ENCODE peak calls at places on chromosomes 7 and 10, in eight cellular contexts. One of them, this sample, is unnamed.

GRCh38 chr7:141685285-141686035 is 16.5 kb downstream of the DENND11 start:
- DNase-seq in small intestine: no peak
- DNase-seq in colonic mucosa: no peak
- DNase-seq in CD4-positive, alpha-beta memory T cell: no peak
- DNase-seq in hepatocyte: no peak
- DNase-seq in heart left ventricle: no peak
- DNase-seq in lower lobe of right lung: no peak
- DNase-seq in IMR-90: no peak
- DNase-seq in this sample: no peak

GRCh38 chr7:143372070-143372469 is 9.1 kb upstream of the ZYX start:
- DNase-seq in IMR-90: no peak
- DNase-seq in lower lobe of right lung: peak; percentile 73
- DNase-seq in hepatocyte: no peak
- DNase-seq in heart left ventricle: no peak
- DNase-seq in colonic mucosa: peak; percentile 95
- DNase-seq in small intestine: peak; percentile 73
- DNase-seq in CD4-positive, alpha-beta memory T cell: peak; percentile 59
- DNase-seq in this sample: no peak

GRCh38 chr10:1116696-1117254 is 60.6 kb downstream of the WDR37 start:
- DNase-seq in IMR-90: no peak
- DNase-seq in lower lobe of right lung: no peak
- DNase-seq in colonic mucosa: no peak
- DNase-seq in heart left ventricle: no peak
- DNase-seq in small intestine: no peak
- DNase-seq in CD4-positive, alpha-beta memory T cell: no peak
- DNase-seq in hepatocyte: no peak
- DNase-seq in this sample: no peak

GRCh38 chr7:27994639-27995038 is 186.0 kb downstream of the JAZF1 start:
- DNase-seq in CD4-positive, alpha-beta memory T cell: no peak
- DNase-seq in IMR-90: peak; percentile 22
- DNase-seq in heart left ventricle: no peak
- DNase-seq in hepatocyte: no peak
- DNase-seq in colonic mucosa: peak; percentile 50
- DNase-seq in small intestine: peak; percentile 19
- DNase-seq in lower lobe of right lung: no peak
- DNase-seq in this sample: no peak

GRCh38 chr10:48602401-48603135 is 2.3 kb downstream of the ARHGAP22 start:
- DNase-seq in small intestine: no peak
- DNase-seq in heart left ventricle: no peak
- DNase-seq in CD4-positive, alpha-beta memory T cell: no peak
- DNase-seq in IMR-90: peak; percentile 29
- DNase-seq in colonic mucosa: peak; percentile 12
- DNase-seq in hepatocyte: no peak
- DNase-seq in lower lobe of right lung: no peak
- DNase-seq in this sample: no peak

GRCh38 chr7:96246972-96247371 is 74.9 kb downstream of the SLC25A13 start:
- DNase-seq in small intestine: no peak
- DNase-seq in colonic mucosa: no peak
- DNase-seq in IMR-90: no peak
- DNase-seq in CD4-positive, alpha-beta memory T cell: no peak
- DNase-seq in hepatocyte: no peak
- DNase-seq in lower lobe of right lung: no peak
- DNase-seq in heart left ventricle: no peak
- DNase-seq in this sample: no peak

GRCh38 chr10:29023678-29024077 is 265.2 kb upstream of the LYZL1 start:
- DNase-seq in lower lobe of right lung: no peak
- DNase-seq in IMR-90: no peak
- DNase-seq in heart left ventricle: no peak
- DNase-seq in colonic mucosa: no peak
- DNase-seq in CD4-positive, alpha-beta memory T cell: no peak
- DNase-seq in hepatocyte: no peak
- DNase-seq in small intestine: no peak
- DNase-seq in this sample: no peak

GRCh38 chr10:14397069-14397468 is 66.3 kb upstream of the FRMD4A start:
- DNase-seq in lower lobe of right lung: peak; percentile 64
- DNase-seq in small intestine: no peak
- DNase-seq in hepatocyte: peak; percentile 20
- DNase-seq in CD4-positive, alpha-beta memory T cell: no peak
- DNase-seq in colonic mucosa: peak; percentile 22
- DNase-seq in IMR-90: peak; percentile 100
- DNase-seq in heart left ventricle: peak; percentile 77
- DNase-seq in this sample: peak; percentile 35

GRCh38 chr10:43126759-43127424 is 11.4 kb upstream of the CSGALNACT2 start:
- DNase-seq in IMR-90: no peak
- DNase-seq in hepatocyte: no peak
- DNase-seq in lower lobe of right lung: no peak
- DNase-seq in small intestine: no peak
- DNase-seq in heart left ventricle: peak; percentile 8
- DNase-seq in CD4-positive, alpha-beta memory T cell: no peak
- DNase-seq in colonic mucosa: peak; percentile 17
- DNase-seq in this sample: no peak

GRCh38 chr10:121926157-121926556 is 1.7 kb downstream of the ATE1 start:
- DNase-seq in lower lobe of right lung: no peak
- DNase-seq in small intestine: no peak
- DNase-seq in CD4-positive, alpha-beta memory T cell: no peak
- DNase-seq in IMR-90: no peak
- DNase-seq in colonic mucosa: no peak
- DNase-seq in hepatocyte: no peak
- DNase-seq in heart left ventricle: no peak
- DNase-seq in this sample: no peak

GRCh38 chr10:103977204-103977603 is 10.3 kb downstream of the SLK start:
- DNase-seq in small intestine: no peak
- DNase-seq in CD4-positive, alpha-beta memory T cell: no peak
- DNase-seq in IMR-90: no peak
- DNase-seq in hepatocyte: no peak
- DNase-seq in lower lobe of right lung: no peak
- DNase-seq in colonic mucosa: no peak
- DNase-seq in heart left ventricle: no peak
- DNase-seq in this sample: no peak

GRCh38 chr7:30864146-30864545 is 47.5 kb upstream of the AQP1 start:
- DNase-seq in small intestine: no peak
- DNase-seq in heart left ventricle: no peak
- DNase-seq in IMR-90: no peak
- DNase-seq in hepatocyte: no peak
- DNase-seq in colonic mucosa: no peak
- DNase-seq in CD4-positive, alpha-beta memory T cell: no peak
- DNase-seq in lower lobe of right lung: no peak
- DNase-seq in this sample: no peak

GRCh38 chr7:2247141-2247985 is 5.3 kb downstream of the NUDT1 start:
- DNase-seq in hepatocyte: peak; percentile 42
- DNase-seq in IMR-90: no peak
- DNase-seq in colonic mucosa: no peak
- DNase-seq in small intestine: no peak
- DNase-seq in CD4-positive, alpha-beta memory T cell: no peak
- DNase-seq in lower lobe of right lung: no peak
- DNase-seq in heart left ventricle: no peak
- DNase-seq in this sample: no peak

GRCh38 chr10:16644146-16644545 is 122.5 kb upstream of the C1QL3 start:
- DNase-seq in colonic mucosa: no peak
- DNase-seq in heart left ventricle: no peak
- DNase-seq in lower lobe of right lung: no peak
- DNase-seq in IMR-90: peak; percentile 69
- DNase-seq in CD4-positive, alpha-beta memory T cell: no peak
- DNase-seq in hepatocyte: no peak
- DNase-seq in small intestine: no peak
- DNase-seq in this sample: no peak

GRCh38 chr10:78434886-78435285 is 401.2 kb downstream of the RPS24 start:
- DNase-seq in small intestine: no peak
- DNase-seq in hepatocyte: no peak
- DNase-seq in lower lobe of right lung: no peak
- DNase-seq in IMR-90: no peak
- DNase-seq in CD4-positive, alpha-beta memory T cell: no peak
- DNase-seq in colonic mucosa: no peak
- DNase-seq in heart left ventricle: no peak
- DNase-seq in this sample: no peak

GRCh38 chr10:64977912-64978311 is 1456.7 kb downstream of the REEP3 start:
- DNase-seq in heart left ventricle: no peak
- DNase-seq in IMR-90: no peak
- DNase-seq in small intestine: no peak
- DNase-seq in CD4-positive, alpha-beta memory T cell: no peak
- DNase-seq in colonic mucosa: no peak
- DNase-seq in lower lobe of right lung: no peak
- DNase-seq in hepatocyte: no peak
- DNase-seq in this sample: no peak

GRCh38 chr7:81300779-81301178 is 381.9 kb upstream of the SEMA3C start:
- DNase-seq in heart left ventricle: no peak
- DNase-seq in small intestine: peak; percentile 21
- DNase-seq in IMR-90: no peak
- DNase-seq in lower lobe of right lung: no peak
- DNase-seq in hepatocyte: no peak
- DNase-seq in colonic mucosa: no peak
- DNase-seq in CD4-positive, alpha-beta memory T cell: no peak
- DNase-seq in this sample: no peak

GRCh38 chr10:27157150-27157549 is 2.0 kb downstream of the MASTL start:
- DNase-seq in lower lobe of right lung: no peak
- DNase-seq in CD4-positive, alpha-beta memory T cell: no peak
- DNase-seq in colonic mucosa: no peak
- DNase-seq in hepatocyte: no peak
- DNase-seq in small intestine: no peak
- DNase-seq in IMR-90: no peak
- DNase-seq in heart left ventricle: no peak
- DNase-seq in this sample: no peak

GRCh38 chr7:2950578-2950977 is 93.1 kb downstream of the CARD11 start:
- DNase-seq in CD4-positive, alpha-beta memory T cell: no peak
- DNase-seq in heart left ventricle: no peak
- DNase-seq in hepatocyte: no peak
- DNase-seq in IMR-90: no peak
- DNase-seq in colonic mucosa: no peak
- DNase-seq in small intestine: no peak
- DNase-seq in lower lobe of right lung: no peak
- DNase-seq in this sample: no peak

GRCh38 chr10:63713191-63714144 is 192.3 kb downstream of the REEP3 start:
- DNase-seq in heart left ventricle: peak; percentile 87
- DNase-seq in colonic mucosa: peak; percentile 91
- DNase-seq in lower lobe of right lung: no peak
- DNase-seq in small intestine: peak; percentile 75
- DNase-seq in IMR-90: peak; percentile 59
- DNase-seq in hepatocyte: peak; percentile 83
- DNase-seq in CD4-positive, alpha-beta memory T cell: no peak
- DNase-seq in this sample: no peak

DNA sequence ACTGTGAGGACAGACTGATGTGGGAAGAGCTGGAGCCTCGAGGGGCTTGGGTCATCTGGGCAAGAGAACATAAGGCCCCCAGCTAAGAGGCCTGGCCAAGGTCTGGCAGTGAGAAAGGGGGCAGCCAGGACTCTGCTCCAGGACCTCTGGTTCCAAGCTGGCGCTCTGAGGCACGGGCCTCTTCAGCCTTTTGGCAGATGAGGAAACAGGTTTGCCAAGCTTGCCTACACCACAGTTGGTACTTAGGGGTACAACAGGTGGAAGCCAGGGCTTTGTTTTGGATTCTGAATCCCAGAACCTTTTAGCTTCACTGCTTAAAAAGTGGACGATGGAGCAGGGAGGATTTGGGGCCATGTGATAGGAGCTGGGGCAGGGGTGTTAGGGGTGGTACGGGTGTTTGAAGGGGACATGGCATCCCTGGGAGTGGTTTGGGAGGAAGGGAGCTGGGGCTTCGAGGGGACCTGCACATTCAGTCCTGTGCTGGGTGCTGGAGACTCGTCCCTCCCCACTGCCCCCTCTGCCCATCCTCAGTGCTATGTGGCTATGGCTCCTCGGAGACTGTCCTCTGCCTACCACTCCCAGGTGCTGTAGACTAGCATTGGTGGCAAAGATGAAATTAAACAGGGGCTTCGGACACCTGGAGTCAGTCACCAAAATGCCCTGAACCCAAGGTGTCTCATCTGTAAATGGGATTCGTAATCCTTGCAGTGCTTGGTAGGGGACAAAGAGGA is 30.3 kb downstream of the ZNF775 start:
- DNase-seq in small intestine: no peak
- DNase-seq in IMR-90: no peak
- DNase-seq in CD4-positive, alpha-beta memory T cell: no peak
- DNase-seq in heart left ventricle: no peak
- DNase-seq in colonic mucosa: no peak
- DNase-seq in lower lobe of right lung: no peak
- DNase-seq in hepatocyte: no peak
- DNase-seq in this sample: no peak
- H3K27ac ChIP-seq in small intestine: no peak overlapping the region
- H3K27ac ChIP-seq in IMR-90: no peak overlapping the region
- H3K27ac ChIP-seq in CD4-positive, alpha-beta memory T cell: no peak overlapping the region
- H3K27ac ChIP-seq in heart left ventricle: no peak overlapping the region
- H3K27ac ChIP-seq in colonic mucosa: no peak overlapping the region
- H3K27ac ChIP-seq in lower lobe of right lung: no peak overlapping the region
- H3K27ac ChIP-seq in hepatocyte: no peak overlapping the region
- H3K27ac ChIP-seq in this sample: no peak overlapping the region

GRCh38 chr7:881441-882234 is 5.3 kb downstream of the GET4 start:
- DNase-seq in hepatocyte: no peak
- DNase-seq in colonic mucosa: no peak
- DNase-seq in heart left ventricle: no peak
- DNase-seq in CD4-positive, alpha-beta memory T cell: no peak
- DNase-seq in small intestine: no peak
- DNase-seq in lower lobe of right lung: no peak
- DNase-seq in IMR-90: no peak
- DNase-seq in this sample: no peak
- H3K27ac ChIP-seq in hepatocyte: no peak overlapping the region
- H3K27ac ChIP-seq in colonic mucosa: no peak overlapping the region
- H3K27ac ChIP-seq in heart left ventricle: no peak overlapping the region
- H3K27ac ChIP-seq in CD4-positive, alpha-beta memory T cell: no peak overlapping the region
- H3K27ac ChIP-seq in small intestine: no peak overlapping the region
- H3K27ac ChIP-seq in lower lobe of right lung: no peak overlapping the region
- H3K27ac ChIP-seq in IMR-90: no peak overlapping the region
- H3K27ac ChIP-seq in this sample: no peak overlapping the region

GRCh38 chr7:151391358-151391730 is 18.5 kb downstream of the WDR86 start:
- DNase-seq in colonic mucosa: no peak
- DNase-seq in heart left ventricle: no peak
- DNase-seq in small intestine: no peak
- DNase-seq in IMR-90: no peak
- DNase-seq in hepatocyte: no peak
- DNase-seq in CD4-positive, alpha-beta memory T cell: no peak
- DNase-seq in lower lobe of right lung: peak; percentile 3
- DNase-seq in this sample: no peak
- H3K27ac ChIP-seq in colonic mucosa: no peak overlapping the region
- H3K27ac ChIP-seq in heart left ventricle: no peak overlapping the region
- H3K27ac ChIP-seq in small intestine: no peak overlapping the region
- H3K27ac ChIP-seq in IMR-90: no peak overlapping the region
- H3K27ac ChIP-seq in hepatocyte: no peak overlapping the region
- H3K27ac ChIP-seq in CD4-positive, alpha-beta memory T cell: no peak overlapping the region
- H3K27ac ChIP-seq in lower lobe of right lung: no peak overlapping the region
- H3K27ac ChIP-seq in this sample: no peak overlapping the region

DNA sequence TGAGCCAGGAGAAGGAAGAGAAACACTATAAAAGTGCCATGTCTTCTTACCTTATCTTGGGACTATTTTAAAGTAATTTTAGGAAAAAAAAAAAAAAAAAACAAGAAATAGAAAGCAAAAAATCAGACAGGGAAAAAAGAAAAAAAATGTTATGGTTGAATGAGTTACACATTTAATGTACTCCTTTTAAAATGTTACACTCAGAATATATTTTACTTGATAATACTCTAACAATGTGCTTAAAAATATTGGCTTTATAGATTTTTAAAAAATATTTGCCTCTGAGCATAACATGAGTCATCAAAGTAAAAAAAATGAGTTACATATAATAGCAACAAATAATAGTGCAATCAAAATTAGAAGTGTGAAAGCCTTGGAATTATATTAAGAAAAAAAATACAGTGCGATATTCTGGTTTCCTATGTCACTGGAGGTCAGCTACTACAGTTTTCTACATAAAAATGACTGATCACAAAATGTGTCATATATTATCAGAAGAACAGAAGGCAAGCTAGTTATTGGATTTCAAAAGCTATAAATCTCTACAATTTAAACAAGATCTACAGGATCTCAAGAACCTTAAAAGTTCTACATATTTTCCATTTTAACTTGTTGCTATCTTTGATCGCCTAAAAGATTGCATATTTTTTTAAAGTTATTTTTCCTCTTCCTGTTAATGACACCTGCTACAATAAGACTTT is 231.1 kb upstream of the CCDC6 start:
- DNase-seq in small intestine: no peak
- DNase-seq in IMR-90: no peak
- DNase-seq in hepatocyte: no peak
- DNase-seq in colonic mucosa: no peak
- DNase-seq in heart left ventricle: no peak
- DNase-seq in lower lobe of right lung: no peak
- DNase-seq in CD4-positive, alpha-beta memory T cell: no peak
- DNase-seq in this sample: no peak
- H3K27ac ChIP-seq in small intestine: no peak overlapping the region
- H3K27ac ChIP-seq in IMR-90: no peak overlapping the region
- H3K27ac ChIP-seq in hepatocyte: peak overlapping the region; percentile 80
- H3K27ac ChIP-seq in colonic mucosa: no peak overlapping the region
- H3K27ac ChIP-seq in heart left ventricle: no peak overlapping the region
- H3K27ac ChIP-seq in lower lobe of right lung: no peak overlapping the region
- H3K27ac ChIP-seq in CD4-positive, alpha-beta memory T cell: no peak overlapping the region
- H3K27ac ChIP-seq in this sample: no peak overlapping the region

This sample was measured in caudate nucleus.